ENCODE peak calls at places on chromosomes 4 and X, in four cellular contexts. X, S, T and A are unnamed samples.
A peak's percentile ranks its signal among the peaks of the same experiment; 100 is the strongest.

GRCh38 chrX:32582729-32583128 is 628.6 kb downstream of the DMD start:
- DNase-seq in X (no peak), S (no peak), T (no peak), A (no peak)

GRCh38 chr4:67897686-67898085 is 13.9 kb upstream of the TMPRSS11D start:
- DNase-seq in X (no peak), S (no peak), T (no peak), A (no peak)

GRCh38 chr4:57109847-57110634 is at the start of gene IGFBP7:
- DNase-seq in X (peak; percentile 43), S (no peak), T (peak; percentile 26), A (no peak)

GRCh38 chrX:56797966-56798711 is 69.1 kb downstream of the NBDY start:
- DNase-seq in X (no peak), S (no peak), T (peak; percentile 81), A (no peak)

GRCh38 chr4:128600996-128601857 is 208.3 kb upstream of the JADE1 start:
- DNase-seq in X (peak; percentile 92), S (peak; percentile 96), T (peak; percentile 93), A (peak; percentile 96)

GRCh38 chrX:137194164-137194563 is 160.4 kb upstream of the GPR101 start:
- DNase-seq in X (peak; percentile 7), S (peak; percentile 5), T (peak; percentile 17), A (no peak)

GRCh38 chrX:13742397-13743176 is 8.0 kb downstream of the OFD1 start:
- DNase-seq in X (no peak), S (no peak), T (no peak), A (no peak)

GRCh38 chrX:15616531-15616930 is 15.8 kb upstream of the ACE2 start:
- DNase-seq in X (no peak), S (no peak), T (no peak), A (no peak)

GRCh38 chr4:38529189-38530115 is 134.5 kb upstream of the KLF3 start:
- DNase-seq in X (no peak), S (no peak), T (peak; percentile 34), A (peak; percentile 44)

GRCh38 chrX:10021461-10022272 is 54.5 kb downstream of the CLDN34 start:
- DNase-seq in X (no peak), S (no peak), T (peak; percentile 60), A (no peak)

GRCh38 chr4:155666701-155667537 is at the start of gene GUCY1A1:
- DNase-seq in X (peak; percentile 32), S (no peak), T (peak; percentile 16), A (no peak)

GRCh38 chr4:32884198-32884597 is 2164.0 kb downstream of the PCDH7 start:
- DNase-seq in X (no peak), S (no peak), T (no peak), A (no peak)

GRCh38 chrX:21883258-21883657 is 27.5 kb downstream of the YY2 start:
- DNase-seq in X (no peak), S (peak; percentile 8), T (peak; percentile 20), A (no peak)

GRCh38 chr4:68180858-68181531 is 51.3 kb upstream of the TMPRSS11F start:
- DNase-seq in X (peak; percentile 63), S (no peak), T (no peak), A (peak; percentile 50)

GRCh38 chr4:108155373-108155772 is 13.4 kb downstream of the LEF1 start:
- DNase-seq in X (peak; percentile 69), S (no peak), T (no peak), A (no peak)

GRCh38 chrX:123525131-123525725 is 207.6 kb downstream of the THOC2 start:
- DNase-seq in X (peak; percentile 8), S (peak; percentile 3), T (no peak), A (no peak)

GRCh38 chr4:23903859-23904438 is 14.1 kb upstream of the PPARGC1A start:
- DNase-seq in X (no peak), S (no peak), T (no peak), A (no peak)

GRCh38 chr4:85929926-85930325 is 429.9 kb downstream of the MAPK10 start:
- DNase-seq in X (peak; percentile 3), S (no peak), T (peak; percentile 18), A (peak; percentile 55)

GRCh38 chr4:169062861-169063197 is 52.8 kb upstream of the CBR4 start:
- DNase-seq in X (no peak), S (no peak), T (peak; percentile 27), A (no peak)
- H3K4me3 ChIP-seq in X (no peak overlapping the region), S (no peak overlapping the region), T (peak overlapping the region; percentile 27), A (no peak overlapping the region)

DNA sequence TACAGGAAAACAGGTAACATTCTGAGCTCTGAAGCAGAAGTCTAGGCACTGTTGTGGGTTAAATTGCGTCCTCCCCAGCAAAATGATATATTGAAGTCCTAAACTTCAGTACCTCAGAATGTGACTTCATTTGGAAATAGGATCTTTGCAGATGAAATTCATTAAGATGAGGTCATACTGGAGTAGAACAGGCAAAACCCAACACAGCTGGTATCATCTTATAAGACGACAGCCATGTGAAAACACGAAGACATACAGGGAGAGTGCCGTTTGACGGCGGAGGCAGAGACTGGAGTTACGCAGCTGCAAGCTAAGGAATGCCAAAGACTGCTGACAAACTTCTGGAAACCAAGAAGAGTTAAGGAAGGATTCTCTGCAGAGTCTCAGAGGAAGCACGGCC is 241.6 kb downstream of the MAML3 start:
- DNase-seq in X (no peak), S (no peak), T (no peak), A (no peak)
- TF ChIP-seq CTCF in X (no peak), S (no peak), T (no peak), A (no peak)

GRCh38 chrX:47176101-47176740 is 17.4 kb upstream of the UBA1 start:
- DNase-seq in X (no peak), S (no peak), T (peak; percentile 8), A (no peak)
- H3K36me3 ChIP-seq in X (peaks cover 4% of the 10 kb centered on the region), S (peaks cover 26% of the 10 kb centered on the region), T (no peaks in the 10 kb centered on the region), A (no peaks in the 10 kb centered on the region)

GRCh38 chr4:6252051-6252450 is 17.6 kb upstream of the WFS1 start:
- DNase-seq in X (no peak), S (no peak), T (no peak), A (no peak)

GRCh38 chr4:6248394-6248793 is 21.3 kb upstream of the WFS1 start:
- DNase-seq in X (no peak), S (no peak), T (no peak), A (no peak)

GRCh38 chr4:6250984-6251295 is 18.7 kb upstream of the WFS1 start:
- DNase-seq in X (no peak), S (no peak), T (no peak), A (no peak)

GRCh38 chr4:6251365-6251764 is 18.3 kb upstream of the WFS1 start:
- DNase-seq in X (no peak), S (no peak), T (no peak), A (no peak)

GRCh38 chr4:6250235-6250983 is 19.2 kb upstream of the WFS1 start:
- DNase-seq in X (peak; percentile 57), S (peak; percentile 43), T (no peak), A (no peak)
- H3K4me3 ChIP-seq in X (no peak overlapping the region), S (no peak overlapping the region), T (no peak overlapping the region), A (no peak overlapping the region)

DNA sequence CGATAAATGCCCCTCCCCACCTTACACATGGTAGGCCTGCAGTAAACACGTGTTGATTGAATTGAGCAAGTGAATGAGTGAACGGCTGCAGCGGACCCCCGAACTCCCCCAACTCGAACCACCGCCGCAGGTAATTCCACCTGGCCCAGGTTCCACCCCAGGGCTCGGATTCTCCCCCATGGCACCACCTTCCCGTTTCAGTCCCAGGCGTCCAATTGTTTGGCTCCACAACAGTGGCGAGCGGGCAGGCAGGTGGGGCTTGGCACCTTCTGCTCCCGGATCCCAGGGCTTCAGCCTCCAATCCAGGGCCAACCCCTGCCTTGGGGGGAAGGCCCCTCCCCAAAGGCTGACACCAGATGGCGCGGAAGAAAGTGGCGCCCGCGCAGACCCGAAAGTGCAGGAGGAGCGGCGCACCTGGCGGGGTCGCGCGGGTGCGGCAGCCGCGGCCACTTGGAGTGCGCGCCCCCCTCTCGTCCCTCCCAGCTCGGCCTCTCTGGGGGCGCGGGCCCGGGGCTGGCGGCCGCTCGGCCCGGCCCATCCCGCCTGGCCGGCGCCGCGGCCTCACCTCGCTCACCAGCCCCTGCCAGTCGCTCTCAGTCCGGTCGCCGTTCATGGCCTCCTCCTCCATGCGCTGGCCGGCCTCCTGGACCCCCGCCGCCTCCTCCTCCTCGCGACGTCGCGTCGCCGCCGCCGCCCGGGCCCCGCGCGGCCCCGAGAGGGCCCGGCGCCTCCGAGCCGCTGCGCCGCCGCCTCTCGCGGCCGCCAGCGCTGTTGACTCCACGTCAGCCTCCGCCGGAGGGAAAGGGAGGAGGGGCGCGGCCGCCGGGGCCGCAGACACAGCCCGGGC is at the start of gene CCDC149:
- DNase-seq in X (peak; percentile 61), S (peak; percentile 25), T (peak; percentile 65), A (no peak)
- TF ChIP-seq CTCF in X (peak; percentile 8), S (no peak), T (no peak), A (no peak)

GRCh38 chr4:152644130-152644529 is 35.7 kb downstream of the TMEM154 start:
- DNase-seq in X (no peak), S (no peak), T (no peak), A (no peak)
- H3K36me3 ChIP-seq in X (peaks cover 31% of the 10 kb centered on the region), S (no peaks in the 10 kb centered on the region), T (no peaks in the 10 kb centered on the region), A (peaks cover 1% of the 10 kb centered on the region)